ENCODE peak calls at places on chromosome 4, in ten cellular contexts. Q is suprapubic skin, B is body of pancreas, D is tibial nerve, H is heart left ventricle, U is A549, L is GM12878, W is GM12891, X is ovary, M is HepG2. I is an unnamed sample.

GRCh38 chr4:155353923-155354540 is 22.7 kb downstream of the MAP9 start:
- DNase-seq in H (peak), U (peak), W (no peak), B (peak), L (no peak), M (peak), D (peak), X (peak), Q (no peak), I (no peak)

GRCh38 chr4:11232004-11232403 is 196.7 kb downstream of the HS3ST1 start:
- DNase-seq in Q (no peak), B (no peak), U (no peak), W (no peak), M (no peak), X (no peak), H (no peak), D (no peak), L (no peak), I (no peak)

GRCh38 chr4:183099537-183100297 is 660 bp downstream of the WWC2 start:
- DNase-seq in Q (peak), W (no peak), H (peak), D (no peak), M (peak), B (peak), L (no peak), U (peak), X (peak), I (peak)

GRCh38 chr4:152246659-152247058 is 289.2 kb downstream of the FBXW7 start:
- DNase-seq in X (no peak), B (no peak), M (no peak), U (no peak), H (no peak), L (no peak), Q (no peak), D (no peak), W (no peak), I (no peak)

GRCh38 chr4:29046716-29047115 is 1673.5 kb upstream of the PCDH7 start:
- DNase-seq in U (no peak), L (no peak), B (no peak), Q (no peak), X (no peak), M (no peak), D (no peak), W (no peak), H (no peak), I (no peak)

GRCh38 chr4:181670506-181670905 is 572.7 kb upstream of the TENM3 start:
- DNase-seq in L (no peak), H (no peak), D (no peak), B (no peak), U (no peak), X (no peak), W (no peak), M (no peak), Q (no peak), I (no peak)

GRCh38 chr4:8494983-8495548 is 54.5 kb downstream of the TRMT44 start:
- DNase-seq in U (no peak), B (no peak), W (no peak), D (no peak), X (no peak), L (no peak), Q (no peak), H (peak), M (no peak), I (no peak)

GRCh38 chr4:98939446-98939845 is 10.5 kb upstream of the EIF4E start:
- DNase-seq in H (no peak), M (no peak), B (no peak), Q (no peak), W (no peak), L (no peak), U (no peak), X (no peak), D (no peak), I (no peak)

GRCh38 chr4:139558235-139559094 is 2.4 kb upstream of the SETD7 start:
- DNase-seq in W (no peak), U (no peak), D (no peak), H (no peak), B (no peak), M (no peak), L (no peak), Q (no peak), X (no peak), I (no peak)

GRCh38 chr4:36322921-36323354 is 41.5 kb downstream of the DTHD1 start:
- DNase-seq in B (no peak), W (no peak), H (no peak), Q (no peak), D (no peak), L (peak), U (no peak), M (no peak), X (no peak), I (no peak)

GRCh38 chr4:19329631-19330030 is 922.1 kb upstream of the SLIT2 start:
- DNase-seq in B (no peak), W (no peak), D (no peak), Q (no peak), U (no peak), H (no peak), X (no peak), M (no peak), L (no peak), I (no peak)

GRCh38 chr4:100428051-100428450 is 89.8 kb downstream of the EMCN start:
- DNase-seq in H (no peak), U (no peak), D (no peak), X (no peak), W (no peak), Q (no peak), B (no peak), M (no peak), L (no peak), I (peak)

GRCh38 chr4:52912608-52913007 is 50.5 kb downstream of the RASL11B start:
- DNase-seq in D (no peak), U (no peak), X (no peak), H (no peak), Q (no peak), B (no peak), L (no peak), W (no peak), M (no peak), I (no peak)

GRCh38 chr4:32562010-32562409 is 1841.8 kb downstream of the PCDH7 start:
- DNase-seq in H (no peak), Q (no peak), L (no peak), D (no peak), X (no peak), U (no peak), M (no peak), B (no peak), W (no peak), I (no peak)

GRCh38 chr4:7400671-7401298 is 33.9 kb downstream of the PSAPL1 start:
- DNase-seq in D (no peak), X (no peak), B (no peak), L (no peak), Q (no peak), H (no peak), U (no peak), W (no peak), M (no peak), I (no peak)

GRCh38 chr4:165600959-165601674 is 222.3 kb downstream of the CPE start:
- DNase-seq in W (no peak), X (no peak), B (no peak), U (no peak), D (no peak), M (no peak), H (no peak), Q (no peak), L (no peak), I (no peak)

GRCh38 chr4:107402291-107402690 is 317.7 kb downstream of the PAPSS1 start:
- DNase-seq in X (no peak), H (no peak), M (no peak), L (no peak), D (no peak), W (no peak), B (no peak), U (no peak), Q (no peak), I (no peak)

GRCh38 chr4:73170518-73171198 is 87.9 kb downstream of the ANKRD17 start:
- DNase-seq in B (no peak), X (no peak), M (no peak), Q (no peak), H (no peak), L (no peak), D (no peak), W (no peak), U (no peak), I (no peak)

GRCh38 chr4:138669479-138670165 is 346.0 kb upstream of the NOCT start:
- DNase-seq in D (no peak), W (no peak), Q (no peak), H (no peak), M (no peak), B (no peak), L (no peak), U (no peak), X (no peak), I (no peak)

GRCh38 chr4:76923619-76924357 is 25.8 kb upstream of the SEPTIN11 start:
- DNase-seq in D (no peak), B (no peak), H (no peak), M (no peak), X (no peak), W (no peak), L (no peak), Q (no peak), U (no peak), I (no peak)
- TF ChIP-seq POLR2A in D (no peak), B (no peak), H (no peak), M (no peak), X (no peak), W (no peak), L (no peak), Q (no peak), U (no peak), I (no peak)

GRCh38 chr4:88755454-88755853 is 57.8 kb upstream of the NAP1L5 start:
- DNase-seq in D (no peak), U (no peak), L (no peak), H (no peak), M (no peak), W (no peak), X (no peak), B (no peak), Q (no peak), I (no peak)

GRCh38 chr4:88752754-88753153 is 55.1 kb upstream of the NAP1L5 start:
- DNase-seq in D (no peak), U (no peak), L (no peak), B (peak), Q (no peak), H (no peak), X (no peak), M (no peak), W (no peak), I (no peak)

GRCh38 chr4:88756149-88756548 is 58.5 kb upstream of the NAP1L5 start:
- DNase-seq in B (no peak), D (no peak), Q (no peak), H (no peak), U (no peak), M (no peak), L (no peak), W (no peak), X (no peak), I (no peak)

GRCh38 chr4:88752076-88752463 is 54.4 kb upstream of the NAP1L5 start:
- DNase-seq in L (no peak), Q (no peak), U (no peak), W (no peak), B (no peak), H (no peak), M (no peak), X (no peak), D (no peak), I (no peak)

DNA sequence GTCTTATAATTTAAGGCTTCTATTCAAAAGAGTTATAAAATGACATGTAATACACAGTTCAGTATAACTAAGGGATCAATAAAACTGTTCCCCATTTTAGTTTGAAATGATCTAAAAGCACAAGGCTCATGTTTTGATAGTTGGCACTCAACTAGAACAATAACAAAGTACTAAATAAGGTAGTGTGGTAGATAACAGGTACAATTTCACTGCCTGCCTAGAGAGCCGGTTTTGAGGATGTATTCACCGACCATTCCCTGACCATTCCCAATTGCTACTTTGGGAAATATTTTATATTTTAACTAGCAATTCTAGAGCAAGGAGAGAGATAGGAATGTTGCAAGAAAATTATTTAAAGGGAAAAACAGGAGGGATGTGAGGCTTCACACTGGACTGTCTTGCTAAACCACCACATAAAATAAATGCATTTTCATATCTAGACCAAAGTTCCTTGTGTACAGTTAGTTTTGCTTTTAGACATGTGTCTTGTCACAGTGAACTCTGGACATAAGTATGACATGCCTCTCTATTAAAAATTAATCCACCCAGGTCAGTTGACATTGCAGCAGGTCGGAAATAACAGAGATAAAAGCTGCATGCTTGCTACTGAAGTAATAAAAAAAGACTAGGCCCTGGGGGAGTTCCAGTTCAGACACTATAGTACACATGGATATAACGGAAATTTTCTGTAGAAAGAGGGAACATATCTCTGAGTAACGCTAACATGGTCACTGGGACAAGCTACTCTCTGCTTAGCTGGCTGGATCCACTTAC is 56.2 kb upstream of the NAP1L5 start:
- DNase-seq in L (no peak), H (no peak), W (no peak), D (no peak), U (no peak), M (peak), X (no peak), Q (no peak), B (no peak), I (no peak)
- TF ChIP-seq POLR2A in L (no peak), H (no peak), W (no peak), D (no peak), U (no peak), M (peak), X (no peak), Q (no peak), B (no peak), I (no peak)

GRCh38 chr4:18020145-18020670 is 1.3 kb downstream of the LCORL start:
- DNase-seq in U (no peak), M (no peak), B (no peak), X (no peak), D (no peak), W (no peak), Q (peak), L (no peak), H (no peak), I (no peak)

GRCh38 chr4:18020671-18021469 is 685 bp downstream of the LCORL start:
- DNase-seq in M (peak), D (peak), U (peak), L (peak), X (peak), W (peak), B (peak), H (peak), Q (peak), I (peak)

GRCh38 chr4:18021470-18021719 is 160 bp downstream of the LCORL start:
- DNase-seq in X (no peak), H (no peak), D (peak), U (no peak), W (no peak), Q (no peak), B (no peak), L (no peak), M (no peak), I (no peak)

GRCh38 chr4:18022572-18023039 is 1.1 kb upstream of the LCORL start:
- DNase-seq in U (no peak), D (no peak), Q (no peak), X (no peak), M (no peak), W (no peak), H (no peak), B (no peak), L (no peak), I (no peak)

DNA sequence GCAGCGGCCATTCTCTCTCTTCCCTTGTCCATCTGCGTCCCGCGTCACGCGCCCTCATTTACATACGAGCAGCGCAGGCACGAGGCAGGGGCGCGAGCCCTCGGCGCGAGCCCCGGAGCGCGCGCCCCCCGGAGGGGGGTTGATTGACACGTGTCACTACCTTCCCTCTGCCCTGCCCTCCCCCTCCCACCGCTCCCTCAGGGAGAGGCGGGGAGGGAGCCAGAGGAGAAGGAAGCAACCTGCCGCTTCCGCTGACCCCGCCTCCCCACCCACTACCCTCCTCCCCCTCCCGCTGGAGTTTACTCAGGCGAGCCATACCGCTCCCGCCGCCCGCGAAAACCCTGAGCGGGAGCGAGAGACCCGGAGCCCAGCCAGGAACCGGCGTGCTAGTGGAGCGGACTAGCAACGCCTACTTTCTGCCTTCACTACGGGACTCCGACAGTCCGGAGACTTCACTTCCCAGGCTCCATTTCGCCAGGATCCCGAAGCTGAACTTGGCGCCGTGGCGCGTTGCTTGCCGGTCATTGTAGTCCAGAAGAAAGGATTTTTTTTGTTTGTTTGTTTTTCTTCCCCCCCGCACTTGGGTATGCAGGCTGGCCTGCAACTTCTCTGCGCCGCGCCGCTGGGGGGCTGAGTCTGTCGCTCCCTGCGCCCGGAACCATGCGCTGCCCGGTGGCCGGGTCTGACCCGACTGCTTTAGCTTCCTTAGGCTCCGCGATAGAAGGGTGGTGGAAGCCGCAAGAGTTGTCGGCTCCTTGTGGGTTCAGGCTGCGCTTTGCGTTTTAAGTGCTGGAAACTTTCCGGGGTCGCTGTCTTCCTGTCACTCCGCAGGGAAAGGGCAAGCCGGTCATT is at the start of gene LCORL:
- DNase-seq in L (peak), D (peak), M (peak), X (peak), H (peak), W (peak), Q (peak), U (peak), B (peak), I (peak)
- TF ChIP-seq POLR2A in L (peak), D (no peak), M (peak), X (no peak), H (no peak), W (no peak), Q (peak), U (peak), B (peak), I (peak)

DNA sequence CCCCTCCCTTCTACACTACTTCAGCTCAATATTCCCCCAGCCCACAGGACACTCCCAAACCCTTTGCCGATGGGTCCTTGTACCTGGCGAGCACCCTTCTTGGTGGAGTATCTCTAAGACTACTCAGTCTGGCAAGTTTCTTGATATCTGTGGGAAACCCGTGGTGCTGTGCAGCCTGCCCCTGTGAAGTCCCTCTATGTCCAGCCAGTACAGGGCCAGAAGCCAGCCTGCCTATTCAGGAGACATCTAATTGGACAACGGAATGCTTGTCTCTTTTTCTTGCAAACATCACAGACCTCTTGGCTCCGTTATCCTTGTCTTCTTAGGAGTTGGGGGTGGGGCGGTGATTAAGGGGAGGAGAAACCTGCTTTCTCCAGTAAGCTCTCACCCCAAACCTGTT is 3.7 kb upstream of the IGFBP7 start:
- DNase-seq in B (no peak), U (no peak), H (no peak), M (no peak), W (no peak), Q (no peak), L (no peak), D (no peak), X (no peak), I (no peak)
- TF ChIP-seq POLR2A in B (no peak), U (no peak), H (no peak), M (no peak), W (no peak), Q (no peak), L (no peak), D (no peak), X (no peak), I (no peak)

DNA sequence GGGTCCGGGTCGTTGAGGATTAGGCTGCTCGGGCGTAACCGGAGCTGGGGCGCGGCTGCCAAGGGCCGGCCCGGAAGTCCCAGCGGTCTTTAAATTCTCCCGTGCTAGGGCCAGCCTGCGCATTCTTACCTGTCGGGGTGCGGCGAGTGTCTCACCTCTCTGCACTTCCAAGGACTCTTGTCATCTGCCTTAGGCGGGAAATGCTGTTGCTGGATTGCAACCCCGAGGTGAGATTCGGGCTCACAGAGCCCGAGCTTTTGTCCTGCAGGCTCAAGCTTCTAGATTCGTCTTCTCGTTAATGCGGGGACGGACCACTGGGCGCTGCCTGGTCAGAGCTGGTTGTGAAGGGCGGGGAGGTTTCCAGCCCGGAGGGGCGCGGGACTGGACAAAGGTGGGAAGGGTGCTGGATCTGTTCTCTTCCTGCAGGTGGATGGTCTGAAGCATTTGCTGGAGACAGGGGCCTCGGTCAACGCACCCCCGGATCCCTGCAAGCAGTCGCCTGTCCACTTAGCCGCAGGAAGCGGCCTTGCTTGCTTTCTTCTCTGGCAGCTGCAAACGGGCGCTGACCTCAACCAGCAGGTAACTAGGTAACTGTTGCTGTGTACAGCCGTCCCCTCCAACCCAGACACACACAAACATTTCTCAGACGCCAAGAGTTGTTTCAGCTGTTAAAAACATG is at the start of gene ANKRD37:
- DNase-seq in M (peak), W (no peak), D (no peak), L (no peak), B (peak), H (peak), U (no peak), X (no peak), Q (peak), I (no peak)
- TF ChIP-seq POLR2A in M (peak), W (no peak), D (no peak), L (peak), B (peak), H (no peak), U (no peak), X (no peak), Q (no peak), I (peak)